ENCODE peak calls at places on chromosomes 6 and 20, in six cellular contexts. P is IMR-90, T is neuronal stem cell, G is trophoblast cell, Q is H9, Z is H1. F is an unnamed sample. For H3K9me3, the result is how much of the 10 kb centered on the place peaks cover.

GRCh38 chr6:17656092-17656491 is 50.6 kb downstream of the NUP153 start:
- DNase-seq in P (no peak), T (no peak), G (no peak), Q (no peak), Z (no peak), F (peak)

GRCh38 chr6:55758156-55758942 is 117.0 kb downstream of the BMP5 start:
- DNase-seq in P (peak), T (no peak), G (peak), Q (no peak), Z (no peak), F (peak)

GRCh38 chr20:4929686-4930397 is 71.5 kb downstream of the SLC23A2 start:
- DNase-seq in P (peak), T (no peak), G (no peak), Q (no peak), Z (no peak), F (no peak)

GRCh38 chr6:75842191-75842590 is 93.2 kb downstream of the MYO6 start:
- DNase-seq in P (peak), T (no peak), G (peak), Q (no peak), Z (no peak), F (peak)

GRCh38 chr6:157982580-157983438 is 1.1 kb downstream of the SYNJ2 start:
- DNase-seq in P (peak), T (no peak), G (peak), Q (no peak), Z (no peak), F (peak)

GRCh38 chr20:37821691-37822655 is 81.0 kb upstream of the VSTM2L start:
- DNase-seq in P (peak), T (no peak), G (peak), Q (no peak), Z (no peak), F (peak)

GRCh38 chr6:127191716-127192115 is 73.2 kb downstream of the RSPO3 start:
- DNase-seq in P (peak), T (no peak), G (no peak), Q (no peak), Z (no peak), F (peak)

GRCh38 chr20:34012330-34012729 is 18.6 kb downstream of the RALY start:
- DNase-seq in P (no peak), T (no peak), G (no peak), Q (no peak), Z (no peak), F (no peak)

GRCh38 chr6:148932731-148933130 is 185.9 kb downstream of the UST start:
- DNase-seq in P (peak), T (no peak), G (peak), Q (no peak), Z (no peak), F (peak)

GRCh38 chr6:90412538-90413369 is 116.1 kb upstream of the BACH2 start:
- DNase-seq in P (no peak), T (no peak), G (no peak), Q (no peak), Z (no peak), F (no peak)

GRCh38 chr6:79028641-79029314 is 49.3 kb downstream of the PHIP start:
- DNase-seq in P (no peak), T (no peak), G (peak), Q (no peak), Z (no peak), F (no peak)

GRCh38 chr6:42046491-42047219 is 3.7 kb upstream of the TAF8 start:
- DNase-seq in P (peak), T (no peak), G (no peak), Q (no peak), Z (no peak), F (peak)

GRCh38 chr20:5781798-5782750 is 31.9 kb downstream of the SHLD1 start:
- DNase-seq in P (no peak), T (peak), G (no peak), Q (no peak), Z (no peak), F (no peak)

GRCh38 chr20:23245553-23246128 is 105.0 kb upstream of the NXT1 start:
- DNase-seq in P (peak), T (no peak), G (peak), Q (peak), Z (peak), F (peak)

GRCh38 chr6:155614606-155615005 is 159.0 kb upstream of the NOX3 start:
- DNase-seq in P (no peak), T (no peak), G (no peak), Q (no peak), Z (no peak), F (no peak)

GRCh38 chr20:56411759-56412472 is at the start of gene CASS4:
- DNase-seq in P (peak), T (no peak), G (no peak), Q (no peak), Z (no peak), F (peak)

GRCh38 chr6:154481541-154482013 is 28.9 kb downstream of the CNKSR3 start:
- DNase-seq in P (no peak), T (no peak), G (no peak), Q (no peak), Z (no peak), F (no peak)

GRCh38 chr6:96816182-96816888 is 20.9 kb downstream of the GPR63 start:
- DNase-seq in P (peak), T (no peak), G (peak), Q (peak), Z (no peak), F (peak)

GRCh38 chr20:33839591-33839990 is 28.4 kb downstream of the CHMP4B start:
- DNase-seq in P (no peak), T (no peak), G (no peak), Q (no peak), Z (no peak), F (no peak)

GRCh38 chr6:45483021-45483420 is 105.3 kb upstream of the SUPT3H start:
- DNase-seq in P (peak), T (no peak), G (peak), Q (no peak), Z (no peak), F (peak)

GRCh38 chr6:2876210-2877056 is 26.7 kb downstream of the SERPINB9 start:
- DNase-seq in P (peak), T (no peak), G (peak), Q (no peak), Z (no peak), F (peak)

GRCh38 chr6:85867595-85867994 is 224.9 kb upstream of the SYNCRIP start:
- DNase-seq in P (no peak), T (no peak), G (no peak), Q (no peak), Z (no peak), F (no peak)

GRCh38 chr6:3731700-3732099 is 19.8 kb downstream of the PXDC1 start:
- DNase-seq in P (no peak), T (no peak), G (no peak), Q (no peak), Z (no peak), F (no peak)

GRCh38 chr6:51257938-51258337 is 439.3 kb downstream of the TFAP2B start:
- DNase-seq in P (no peak), T (no peak), G (peak), Q (no peak), Z (no peak), F (no peak)

GRCh38 chr6:104908431-104909139 is 48.3 kb upstream of the LIN28B start:
- DNase-seq in P (no peak), T (no peak), G (peak), Q (no peak), Z (no peak), F (no peak)

GRCh38 chr6:95087394-95088097 is 489.8 kb upstream of the MANEA start:
- DNase-seq in P (peak), T (no peak), G (no peak), Q (no peak), Z (no peak), F (peak)

GRCh38 chr20:1868856-1869255 is 26.4 kb upstream of the SIRPA start:
- DNase-seq in P (peak), T (no peak), G (no peak), Q (no peak), Z (no peak), F (no peak)

GRCh38 chr6:136775548-136775947 is 16.7 kb downstream of the MAP3K5 start:
- DNase-seq in P (no peak), T (no peak), G (peak), Q (no peak), Z (no peak), F (peak)

GRCh38 chr20:25040438-25040831 is 17.5 kb downstream of the ACSS1 start:
- DNase-seq in P (peak), T (no peak), G (no peak), Q (no peak), Z (no peak), F (no peak)

GRCh38 chr6:16409531-16410441 is 171.4 kb downstream of the GMPR start:
- DNase-seq in P (peak), T (peak), G (peak), Q (peak), Z (peak), F (peak)

GRCh38 chr20:38883081-38883980 is 42.9 kb upstream of the FAM83D start:
- DNase-seq in P (peak), T (no peak), G (no peak), Q (no peak), Z (no peak), F (no peak)

GRCh38 chr6:25179051-25179778 is 100.0 kb upstream of the CARMIL1 start:
- DNase-seq in P (peak), T (no peak), G (no peak), Q (no peak), Z (no peak), F (peak)

GRCh38 chr6:68875403-68875802 is 240.3 kb downstream of the ADGRB3 start:
- DNase-seq in P (no peak), T (no peak), G (no peak), Q (no peak), Z (no peak), F (no peak)

GRCh38 chr6:68874747-68875146 is 239.7 kb downstream of the ADGRB3 start:
- DNase-seq in P (no peak), T (no peak), G (no peak), Q (no peak), Z (no peak), F (no peak)

GRCh38 chr6:68873236-68873635 is 238.2 kb downstream of the ADGRB3 start:
- DNase-seq in P (no peak), T (no peak), G (no peak), Q (no peak), Z (no peak), F (no peak)

GRCh38 chr6:68880050-68880449 is 245.0 kb downstream of the ADGRB3 start:
- DNase-seq in P (no peak), T (no peak), G (no peak), Q (no peak), Z (no peak), F (peak)

GRCh38 chr6:68876792-68877493 is 241.9 kb downstream of the ADGRB3 start:
- DNase-seq in P (peak), T (no peak), G (peak), Q (no peak), Z (no peak), F (peak)
- H4K91ac ChIP-seq in P (no peak), T (no peak), G (no peak), Q (no peak), Z (no peak), F (no peak)

DNA sequence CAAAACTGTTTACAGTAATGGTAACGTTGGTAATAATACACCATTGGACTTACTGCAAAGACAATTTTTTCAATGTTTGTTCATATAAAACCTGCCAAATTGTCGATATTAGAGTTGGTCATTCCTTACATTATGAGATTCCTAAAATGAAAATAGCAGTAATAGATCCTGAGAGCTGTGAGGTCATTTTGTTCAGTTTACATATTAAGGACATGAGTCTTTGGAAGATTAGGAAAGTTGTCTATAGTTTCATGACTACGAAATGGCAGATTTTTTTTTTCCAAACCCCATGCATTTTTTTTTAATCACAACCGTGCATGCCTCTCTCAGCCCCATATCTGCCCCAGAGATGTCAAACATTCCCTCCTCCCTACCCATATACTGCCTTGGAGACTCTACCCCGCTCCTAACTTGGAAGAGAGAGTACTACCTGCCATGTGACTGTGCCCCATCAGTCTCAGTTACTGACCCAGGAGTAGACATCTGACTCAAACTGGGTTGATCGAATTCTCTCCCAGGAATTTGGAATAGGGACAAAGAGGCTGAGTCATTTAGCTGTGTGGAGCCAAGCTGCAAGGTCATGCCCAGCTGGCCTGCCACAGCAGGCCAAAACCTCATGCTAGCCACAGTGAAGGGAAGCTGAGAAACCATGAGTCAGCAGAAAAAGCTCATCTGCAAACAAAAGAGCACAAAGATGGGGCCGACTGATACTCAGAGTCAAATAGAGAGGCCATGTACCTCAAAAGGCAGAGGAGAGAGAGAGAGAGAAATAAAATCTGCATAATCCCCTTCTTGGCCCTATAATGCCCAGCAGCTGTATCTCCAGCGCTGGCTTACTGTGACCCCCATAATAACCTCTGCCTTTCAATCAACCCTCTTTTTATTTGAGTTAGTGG is 21.0 kb upstream of the AKIRIN2 start:
- DNase-seq in P (peak), T (peak), G (peak), Q (peak), Z (no peak), F (peak)
- H3K9me3 ChIP-seq in P (under half), T (under half), G (under half), Q (under half), Z (under half), F (under half)

GRCh38 chr6:13811627-13812358 is 2.6 kb downstream of the MCUR1 start:
- DNase-seq in P (no peak), T (no peak), G (no peak), Q (no peak), Z (no peak), F (no peak)
- H3K9ac ChIP-seq in P (no peak), T (no peak), G (no peak), Q (no peak), Z (no peak), F (peak)

GRCh38 chr6:69867075-69867911 is 937 bp downstream of the COL19A1 start:
- DNase-seq in P (peak), T (peak), G (peak), Q (peak), Z (peak), F (peak)
- H4K91ac ChIP-seq in P (no peak), T (no peak), G (peak), Q (no peak), Z (no peak), F (peak)

GRCh38 chr6:4849214-4849613 is 73.0 kb downstream of the CDYL start:
- DNase-seq in P (peak), T (no peak), G (no peak), Q (no peak), Z (no peak), F (no peak)

GRCh38 chr6:4851035-4851434 is 74.8 kb downstream of the CDYL start:
- DNase-seq in P (no peak), T (no peak), G (no peak), Q (no peak), Z (no peak), F (no peak)

GRCh38 chr6:4848382-4849068 is 72.3 kb downstream of the CDYL start:
- DNase-seq in P (no peak), T (no peak), G (peak), Q (peak), Z (no peak), F (peak)

GRCh38 chr6:4846387-4846786 is 70.2 kb downstream of the CDYL start:
- DNase-seq in P (no peak), T (no peak), G (no peak), Q (no peak), Z (no peak), F (no peak)

GRCh38 chr6:4849628-4850027 is 73.4 kb downstream of the CDYL start:
- DNase-seq in P (no peak), T (no peak), G (no peak), Q (no peak), Z (no peak), F (no peak)
- H3K9me3 ChIP-seq in P (under half), T (under half), G (under half), Q (under half), Z (under half), F (under half)

DNA sequence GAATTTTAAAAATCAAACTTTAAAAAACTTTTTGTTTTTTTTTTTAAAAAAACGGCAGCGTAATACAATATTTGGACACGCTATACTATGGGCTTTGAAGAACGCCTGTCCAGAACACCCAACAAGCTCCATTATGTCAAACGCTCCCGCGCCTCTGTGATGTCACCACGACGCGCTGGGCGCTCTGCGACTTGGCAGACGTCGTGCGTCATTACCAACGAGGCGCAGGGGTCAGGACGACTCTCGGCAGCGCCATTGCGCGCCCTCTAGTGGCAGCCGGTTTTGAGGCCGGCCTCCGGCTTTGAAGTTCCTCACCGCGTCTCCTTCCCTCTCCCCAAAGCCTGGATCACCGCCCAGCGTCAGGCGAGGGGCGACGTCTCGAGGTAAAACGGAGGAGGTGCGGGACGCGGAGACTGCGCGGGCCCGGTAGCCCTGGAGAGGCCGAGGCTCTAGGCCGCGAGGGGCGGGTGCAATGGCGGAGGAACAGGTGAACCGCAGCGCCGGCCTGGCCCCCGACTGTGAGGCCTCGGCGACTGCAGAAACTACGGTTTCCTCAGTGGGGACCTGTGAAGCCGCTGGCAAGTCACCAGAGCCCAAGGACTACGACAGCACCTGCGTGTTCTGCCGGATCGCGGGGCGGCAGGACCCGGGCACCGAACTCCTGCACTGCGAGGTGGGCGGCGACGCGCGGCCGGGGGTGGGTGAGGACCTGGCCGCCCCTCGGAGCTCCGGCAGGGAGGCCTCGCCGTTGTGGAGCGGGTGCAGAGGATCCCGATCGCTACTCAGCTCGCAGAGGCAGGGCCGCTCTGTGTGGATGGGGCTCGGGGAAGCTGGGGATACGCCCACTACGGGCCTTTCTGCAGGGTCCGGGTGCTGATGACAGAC is at the start of gene HINT3:
- DNase-seq in P (peak), T (peak), G (peak), Q (peak), Z (peak), F (peak)
- H3K9ac ChIP-seq in P (peak), T (peak), G (peak), Q (peak), Z (peak), F (peak)

GRCh38 chr20:57688864-57689263 is 21.0 kb downstream of the PMEPA1 start:
- DNase-seq in P (no peak), T (no peak), G (no peak), Q (no peak), Z (no peak), F (no peak)
- H4K91ac ChIP-seq in P (no peak), T (no peak), G (peak), Q (no peak), Z (no peak), F (no peak)